ENCODE peak calls at places on chromosomes 1 and 21, in seven cellular contexts. One of them, this sample, is unnamed.

GRCh38 chr1:167360120-167360519 is 139.4 kb downstream of the POU2F1 start:
- DNase-seq in mesendoderm: no peak
- DNase-seq in neuronal stem cell: no peak
- DNase-seq in mesenchymal stem cell: peak
- DNase-seq in IMR-90: peak
- DNase-seq in H1: no peak
- DNase-seq in trophoblast cell: no peak
- DNase-seq in this sample: no peak

GRCh38 chr1:213337025-213337678 is 286.1 kb downstream of the RPS6KC1 start:
- DNase-seq in mesendoderm: no peak
- DNase-seq in neuronal stem cell: no peak
- DNase-seq in mesenchymal stem cell: no peak
- DNase-seq in IMR-90: no peak
- DNase-seq in H1: no peak
- DNase-seq in trophoblast cell: no peak
- DNase-seq in this sample: no peak

GRCh38 chr21:17512245-17513213 is at the start of gene CXADR:
- DNase-seq in mesendoderm: peak
- DNase-seq in neuronal stem cell: peak
- DNase-seq in mesenchymal stem cell: peak
- DNase-seq in IMR-90: no peak
- DNase-seq in H1: peak
- DNase-seq in trophoblast cell: peak
- DNase-seq in this sample: peak

GRCh38 chr21:37472581-37472980 is 106.0 kb downstream of the DYRK1A start:
- DNase-seq in mesendoderm: no peak
- DNase-seq in neuronal stem cell: no peak
- DNase-seq in mesenchymal stem cell: no peak
- DNase-seq in IMR-90: no peak
- DNase-seq in H1: no peak
- DNase-seq in trophoblast cell: no peak
- DNase-seq in this sample: no peak

GRCh38 chr1:167791281-167792209 is 69.8 kb downstream of the MPZL1 start:
- DNase-seq in mesendoderm: peak
- DNase-seq in neuronal stem cell: no peak
- DNase-seq in mesenchymal stem cell: peak
- DNase-seq in IMR-90: peak
- DNase-seq in H1: no peak
- DNase-seq in trophoblast cell: peak
- DNase-seq in this sample: no peak

GRCh38 chr1:165843304-165843703 is 15.9 kb downstream of the UCK2 start:
- DNase-seq in mesendoderm: no peak
- DNase-seq in neuronal stem cell: no peak
- DNase-seq in mesenchymal stem cell: peak
- DNase-seq in IMR-90: peak
- DNase-seq in H1: no peak
- DNase-seq in trophoblast cell: no peak
- DNase-seq in this sample: no peak

GRCh38 chr1:65344171-65344570 is 34.8 kb downstream of the DNAJC6 start:
- DNase-seq in mesendoderm: no peak
- DNase-seq in neuronal stem cell: no peak
- DNase-seq in mesenchymal stem cell: no peak
- DNase-seq in IMR-90: no peak
- DNase-seq in H1: no peak
- DNase-seq in trophoblast cell: no peak
- DNase-seq in this sample: no peak

GRCh38 chr1:53963472-53963871 is 17.3 kb downstream of the LRRC42 start:
- DNase-seq in mesendoderm: no peak
- DNase-seq in neuronal stem cell: no peak
- DNase-seq in mesenchymal stem cell: no peak
- DNase-seq in IMR-90: no peak
- DNase-seq in H1: no peak
- DNase-seq in trophoblast cell: no peak
- DNase-seq in this sample: no peak

GRCh38 chr1:234500269-234500668 is 21.3 kb upstream of the TARBP1 start:
- DNase-seq in mesendoderm: no peak
- DNase-seq in neuronal stem cell: no peak
- DNase-seq in mesenchymal stem cell: no peak
- DNase-seq in IMR-90: no peak
- DNase-seq in H1: no peak
- DNase-seq in trophoblast cell: no peak
- DNase-seq in this sample: no peak

GRCh38 chr1:61241411-61241838 is 159.1 kb downstream of the NFIA start:
- DNase-seq in mesendoderm: no peak
- DNase-seq in neuronal stem cell: no peak
- DNase-seq in mesenchymal stem cell: no peak
- DNase-seq in IMR-90: no peak
- DNase-seq in H1: no peak
- DNase-seq in trophoblast cell: no peak
- DNase-seq in this sample: no peak

GRCh38 chr1:196877964-196878363 is 9.9 kb upstream of the CFHR4 start:
- DNase-seq in mesendoderm: peak
- DNase-seq in neuronal stem cell: peak
- DNase-seq in mesenchymal stem cell: peak
- DNase-seq in IMR-90: peak
- DNase-seq in H1: peak
- DNase-seq in trophoblast cell: no peak
- DNase-seq in this sample: peak

GRCh38 chr1:117433943-117434342 is 66.7 kb downstream of the MAN1A2 start:
- DNase-seq in mesendoderm: no peak
- DNase-seq in neuronal stem cell: no peak
- DNase-seq in mesenchymal stem cell: peak
- DNase-seq in IMR-90: no peak
- DNase-seq in H1: no peak
- DNase-seq in trophoblast cell: no peak
- DNase-seq in this sample: no peak

GRCh38 chr1:110003747-110004428 is 19.3 kb downstream of the AHCYL1 start:
- DNase-seq in mesendoderm: peak
- DNase-seq in neuronal stem cell: peak
- DNase-seq in mesenchymal stem cell: peak
- DNase-seq in IMR-90: peak
- DNase-seq in H1: no peak
- DNase-seq in trophoblast cell: peak
- DNase-seq in this sample: peak

GRCh38 chr1:40658895-40659648 is 6.4 kb downstream of the RIMS3 start:
- DNase-seq in mesendoderm: no peak
- DNase-seq in neuronal stem cell: no peak
- DNase-seq in mesenchymal stem cell: no peak
- DNase-seq in IMR-90: no peak
- DNase-seq in H1: no peak
- DNase-seq in trophoblast cell: no peak
- DNase-seq in this sample: no peak

GRCh38 chr21:34510148-34511142 is 1.6 kb downstream of the KCNE1 start:
- DNase-seq in mesendoderm: peak
- DNase-seq in neuronal stem cell: peak
- DNase-seq in mesenchymal stem cell: peak
- DNase-seq in IMR-90: peak
- DNase-seq in H1: peak
- DNase-seq in trophoblast cell: peak
- DNase-seq in this sample: peak

GRCh38 chr1:74005533-74005932 is 192.4 kb downstream of the LRRIQ3 start:
- DNase-seq in mesendoderm: no peak
- DNase-seq in neuronal stem cell: no peak
- DNase-seq in mesenchymal stem cell: no peak
- DNase-seq in IMR-90: no peak
- DNase-seq in H1: no peak
- DNase-seq in trophoblast cell: no peak
- DNase-seq in this sample: no peak

GRCh38 chr1:203284411-203285208 is 20.7 kb upstream of the BTG2 start:
- DNase-seq in mesendoderm: no peak
- DNase-seq in neuronal stem cell: no peak
- DNase-seq in mesenchymal stem cell: no peak
- DNase-seq in IMR-90: no peak
- DNase-seq in H1: no peak
- DNase-seq in trophoblast cell: no peak
- DNase-seq in this sample: no peak

DNA sequence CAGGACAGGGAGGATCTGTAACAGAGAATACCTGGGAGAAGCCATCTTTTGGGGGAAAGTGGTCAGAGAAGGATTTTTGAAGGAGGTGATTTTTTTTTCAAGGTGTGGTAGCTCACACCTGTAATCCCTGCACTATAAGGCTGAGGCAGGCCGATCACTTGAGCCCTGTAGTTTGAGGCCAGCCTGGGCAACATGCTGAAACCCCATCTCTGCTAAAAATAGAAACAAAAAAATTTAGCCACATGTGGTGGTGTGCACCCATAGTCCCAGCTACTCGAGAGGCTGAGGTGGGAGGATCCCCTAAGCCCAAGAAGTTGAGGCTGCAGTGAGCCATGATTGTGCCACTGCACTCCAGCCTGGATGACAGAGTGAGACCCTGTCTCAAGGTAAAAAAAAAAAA is 67.4 kb upstream of the ARTN start:
- DNase-seq in mesendoderm: no peak
- DNase-seq in neuronal stem cell: no peak
- DNase-seq in mesenchymal stem cell: no peak
- DNase-seq in IMR-90: no peak
- DNase-seq in H1: no peak
- DNase-seq in trophoblast cell: no peak
- DNase-seq in this sample: peak
- H3K27ac ChIP-seq in mesendoderm: no peak
- H3K27ac ChIP-seq in neuronal stem cell: no peak
- H3K27ac ChIP-seq in mesenchymal stem cell: no peak
- H3K27ac ChIP-seq in IMR-90: no peak
- H3K27ac ChIP-seq in H1: no peak
- H3K27ac ChIP-seq in trophoblast cell: no peak
- H3K27ac ChIP-seq in this sample: no peak

DNA sequence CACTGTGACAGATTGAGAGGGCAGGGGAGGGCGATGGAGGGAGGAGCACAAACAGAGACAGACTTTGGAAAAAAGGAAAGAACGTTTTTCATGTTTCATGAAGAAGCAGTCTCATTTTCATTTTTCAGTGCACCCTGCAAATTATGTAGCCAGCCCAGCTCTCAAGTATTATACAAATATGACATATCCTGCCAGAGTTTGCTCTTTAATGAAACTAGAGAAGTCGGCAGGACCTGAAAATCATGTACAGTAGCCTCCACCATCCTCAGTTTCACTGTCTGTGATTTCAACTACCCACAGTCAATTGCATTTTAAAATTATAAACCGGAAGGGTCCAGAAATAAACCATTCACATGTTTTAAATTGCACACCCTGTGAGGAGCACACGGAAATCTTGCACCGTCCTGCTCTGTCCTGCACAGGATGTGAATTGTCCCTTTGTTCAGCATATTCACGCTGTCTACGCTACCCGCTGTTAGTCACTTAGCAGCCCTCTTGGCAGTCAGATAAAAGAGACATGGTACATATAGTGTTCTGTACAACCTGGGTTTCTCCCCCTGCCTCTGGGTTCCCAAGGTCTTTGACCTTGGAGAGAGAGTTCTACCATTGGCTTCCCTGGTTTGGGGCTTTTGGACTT is 13.6 kb upstream of the ADARB1 start:
- DNase-seq in mesendoderm: no peak
- DNase-seq in neuronal stem cell: no peak
- DNase-seq in mesenchymal stem cell: no peak
- DNase-seq in IMR-90: no peak
- DNase-seq in H1: no peak
- DNase-seq in trophoblast cell: no peak
- DNase-seq in this sample: no peak
- H3K18ac ChIP-seq in mesendoderm: no peak
- H3K18ac ChIP-seq in neuronal stem cell: peak
- H3K18ac ChIP-seq in mesenchymal stem cell: no peak
- H3K18ac ChIP-seq in IMR-90: no peak
- H3K18ac ChIP-seq in H1: no peak
- H3K18ac ChIP-seq in trophoblast cell: no peak
- H3K18ac ChIP-seq in this sample: no peak

GRCh38 chr1:161114556-161114955 is 3.3 kb downstream of the PFDN2 start:
- DNase-seq in mesendoderm: no peak
- DNase-seq in neuronal stem cell: no peak
- DNase-seq in mesenchymal stem cell: peak
- DNase-seq in IMR-90: peak
- DNase-seq in H1: no peak
- DNase-seq in trophoblast cell: no peak
- DNase-seq in this sample: no peak
- H3K9ac ChIP-seq in mesendoderm: no peak
- H3K9ac ChIP-seq in neuronal stem cell: no peak
- H3K9ac ChIP-seq in mesenchymal stem cell: peak
- H3K9ac ChIP-seq in IMR-90: no peak
- H3K9ac ChIP-seq in H1: no peak
- H3K9ac ChIP-seq in trophoblast cell: no peak
- H3K9ac ChIP-seq in this sample: no peak

DNA sequence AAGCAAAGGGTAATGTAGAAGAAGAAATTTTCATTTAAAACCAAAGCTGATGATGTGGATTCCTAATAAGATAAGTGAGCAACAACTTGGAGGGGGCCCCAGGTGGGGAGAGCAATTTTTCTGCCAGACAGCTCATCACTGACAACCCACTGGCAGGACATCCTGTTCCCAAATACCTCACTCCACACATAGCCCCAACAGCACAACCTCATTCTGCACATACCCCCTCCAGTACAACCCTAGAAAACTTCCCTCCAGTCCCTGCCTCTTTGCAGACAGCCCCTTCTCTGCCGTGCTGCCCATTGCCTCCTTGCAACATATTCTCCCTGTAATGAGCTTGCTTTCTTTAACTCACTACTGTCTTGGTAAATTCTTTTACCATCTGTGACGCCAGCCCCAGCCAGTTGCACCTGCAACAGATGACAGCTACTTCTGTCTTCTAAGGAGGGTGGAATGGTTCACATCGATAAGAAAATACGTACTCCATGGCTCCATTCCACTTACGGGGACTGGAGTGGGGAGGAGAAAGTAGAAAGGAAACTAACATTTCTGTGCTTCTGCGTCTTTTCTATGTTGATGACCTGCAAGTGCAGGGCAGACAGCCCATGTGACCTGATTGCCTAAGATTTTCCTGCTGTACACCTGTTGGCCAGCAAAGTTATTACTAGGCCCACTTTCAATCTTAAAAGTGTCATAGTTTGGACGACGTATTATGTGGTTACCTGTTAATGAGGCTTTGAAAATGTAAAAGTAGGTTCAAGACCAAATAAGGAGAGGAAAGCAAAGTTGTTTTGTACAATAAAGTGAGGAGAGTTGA is 14.7 kb downstream of the RHEX start:
- DNase-seq in mesendoderm: no peak
- DNase-seq in neuronal stem cell: no peak
- DNase-seq in mesenchymal stem cell: no peak
- DNase-seq in IMR-90: no peak
- DNase-seq in H1: no peak
- DNase-seq in trophoblast cell: no peak
- DNase-seq in this sample: no peak
- H3K27ac ChIP-seq in mesendoderm: no peak
- H3K27ac ChIP-seq in neuronal stem cell: no peak
- H3K27ac ChIP-seq in mesenchymal stem cell: no peak
- H3K27ac ChIP-seq in IMR-90: no peak
- H3K27ac ChIP-seq in H1: no peak
- H3K27ac ChIP-seq in trophoblast cell: no peak
- H3K27ac ChIP-seq in this sample: no peak

This sample was measured in H9.